ENCODE peak calls at places on chromosomes 1 and 21, in seven cellular contexts. B is brain microvascular endothelial cell, M is psoas muscle, Z is colonic mucosa, X is K562, I is RWPE2, W is transverse colon. A is an unnamed sample.

GRCh38 chr21:42906222-42906621 is 13.1 kb downstream of the NDUFV3 start:
- DNase-seq in B (no peak), M (no peak), Z (no peak), X (no peak), I (no peak), W (no peak), A (no peak)

GRCh38 chr1:196623079-196623478 is 14.8 kb upstream of the KCNT2 start:
- DNase-seq in B (no peak), M (no peak), Z (no peak), X (no peak), I (no peak), W (no peak), A (no peak)

GRCh38 chr1:228267962-228268890 is 60.4 kb downstream of the OBSCN start:
- DNase-seq in B (no peak), M (peak; percentile 63), Z (no peak), X (no peak), I (no peak), W (no peak), A (no peak)

GRCh38 chr1:47901001-47901575 is 96.1 kb downstream of the TRABD2B start:
- DNase-seq in B (no peak), M (no peak), Z (no peak), X (no peak), I (no peak), W (no peak), A (no peak)

GRCh38 chr1:221794925-221795324 is 53.0 kb upstream of the DUSP10 start:
- DNase-seq in B (no peak), M (no peak), Z (no peak), X (no peak), I (no peak), W (no peak), A (no peak)

GRCh38 chr1:245860681-245861552 is 646.2 kb downstream of the SMYD3 start:
- DNase-seq in B (peak; percentile 70), M (no peak), Z (no peak), X (no peak), I (no peak), W (no peak), A (no peak)

GRCh38 chr1:51642739-51643142 is 25.8 kb downstream of the OSBPL9 start:
- DNase-seq in B (peak; percentile 89), M (no peak), Z (no peak), X (no peak), I (no peak), W (no peak), A (peak; percentile 45)

GRCh38 chr1:77469311-77469710 is 187.5 kb downstream of the AK5 start:
- DNase-seq in B (no peak), M (no peak), Z (no peak), X (no peak), I (no peak), W (no peak), A (no peak)

GRCh38 chr1:184930645-184931044 is 43.7 kb downstream of the NIBAN1 start:
- DNase-seq in B (no peak), M (no peak), Z (no peak), X (no peak), I (no peak), W (no peak), A (no peak)

GRCh38 chr1:228937851-228938247 is 202.6 kb downstream of the RHOU start:
- DNase-seq in B (no peak), M (no peak), Z (no peak), X (no peak), I (no peak), W (no peak), A (no peak)

GRCh38 chr1:162587347-162587746 is 25.8 kb downstream of the UAP1 start:
- DNase-seq in B (no peak), M (no peak), Z (no peak), X (no peak), I (no peak), W (no peak), A (no peak)

GRCh38 chr1:49102752-49103151 is 326.1 kb upstream of the BEND5 start:
- DNase-seq in B (peak; percentile 31), M (no peak), Z (no peak), X (no peak), I (no peak), W (no peak), A (no peak)

GRCh38 chr1:183632087-183632486 is 3.5 kb downstream of the ARPC5 start:
- DNase-seq in B (peak; percentile 12), M (no peak), Z (no peak), X (no peak), I (no peak), W (no peak), A (no peak)

GRCh38 chr1:225700164-225700740 is 47.3 kb upstream of the ENAH start:
- DNase-seq in B (peak; percentile 97), M (no peak), Z (no peak), X (no peak), I (peak; percentile 35), W (no peak), A (peak; percentile 67)

GRCh38 chr1:200351826-200352549 is 57.8 kb downstream of the ZNF281 start:
- DNase-seq in B (peak; percentile 95), M (no peak), Z (no peak), X (no peak), I (no peak), W (no peak), A (no peak)

GRCh38 chr1:112625696-112626095 is 6.1 kb downstream of the CAPZA1 start:
- DNase-seq in B (peak; percentile 35), M (no peak), Z (no peak), X (peak; percentile 36), I (no peak), W (no peak), A (no peak)

GRCh38 chr1:1326075-1326605 is 1.5 kb downstream of the CPTP start:
- DNase-seq in B (no peak), M (no peak), Z (no peak), X (no peak), I (no peak), W (no peak), A (no peak)

GRCh38 chr1:21666572-21667320 is 2.4 kb downstream of the RAP1GAP start:
- DNase-seq in B (no peak), M (no peak), Z (no peak), X (no peak), I (no peak), W (no peak), A (no peak)

GRCh38 chr1:164588388-164589341 is 29.7 kb downstream of the PBX1 start:
- DNase-seq in B (peak; percentile 66), M (peak; percentile 81), Z (peak; percentile 50), X (no peak), I (no peak), W (peak; percentile 59), A (peak; percentile 67)

GRCh38 chr1:39754906-39755504 is 16.1 kb downstream of the OXCT2 start:
- DNase-seq in B (no peak), M (no peak), Z (no peak), X (no peak), I (no peak), W (no peak), A (no peak)

GRCh38 chr1:228096416-228097332 is 6.5 kb downstream of the C1orf35 start:
- DNase-seq in B (no peak), M (peak; percentile 48), Z (no peak), X (no peak), I (no peak), W (no peak), A (no peak)

GRCh38 chr1:212956231-212956630 is 5.9 kb downstream of the VASH2 start:
- DNase-seq in B (no peak), M (no peak), Z (no peak), X (no peak), I (no peak), W (no peak), A (no peak)

GRCh38 chr1:153880962-153881361 is 41.8 kb downstream of the GATAD2B start:
- DNase-seq in B (peak; percentile 97), M (peak; percentile 89), Z (peak; percentile 89), X (no peak), I (peak; percentile 76), W (peak; percentile 88), A (peak; percentile 99)

GRCh38 chr21:16863541-16863940 is 649.3 kb upstream of the CXADR start:
- DNase-seq in B (no peak), M (no peak), Z (no peak), X (no peak), I (no peak), W (no peak), A (no peak)

GRCh38 chr1:59945790-59946189 is 19.2 kb upstream of the CYP2J2 start:
- DNase-seq in B (no peak), M (no peak), Z (no peak), X (no peak), I (no peak), W (no peak), A (no peak)

GRCh38 chr1:15657026-15657425 is 27.1 kb upstream of the PLEKHM2 start:
- DNase-seq in B (no peak), M (no peak), Z (no peak), X (no peak), I (no peak), W (no peak), A (no peak)

GRCh38 chr1:169572184-169572583 is 14.1 kb downstream of the F5 start:
- DNase-seq in B (no peak), M (no peak), Z (no peak), X (no peak), I (no peak), W (no peak), A (no peak)
- H3K27me3 ChIP-seq in B (no peaks in the 10 kb centered on the region), M (no peaks in the 10 kb centered on the region), Z (no peaks in the 10 kb centered on the region), X (peaks cover 2% of the 10 kb centered on the region), I (no peaks in the 10 kb centered on the region), W (no peaks in the 10 kb centered on the region), A (peaks cover 5% of the 10 kb centered on the region)

GRCh38 chr1:175841613-175842234 is 98.3 kb upstream of the TNR start:
- DNase-seq in B (no peak), M (no peak), Z (no peak), X (no peak), I (no peak), W (no peak), A (no peak)
- H3K36me3 ChIP-seq in B (no peaks in the 10 kb centered on the region), M (no peaks in the 10 kb centered on the region), Z (no peaks in the 10 kb centered on the region), X (no peaks in the 10 kb centered on the region), I (no peaks in the 10 kb centered on the region), W (no peaks in the 10 kb centered on the region), A (no peaks in the 10 kb centered on the region)

DNA sequence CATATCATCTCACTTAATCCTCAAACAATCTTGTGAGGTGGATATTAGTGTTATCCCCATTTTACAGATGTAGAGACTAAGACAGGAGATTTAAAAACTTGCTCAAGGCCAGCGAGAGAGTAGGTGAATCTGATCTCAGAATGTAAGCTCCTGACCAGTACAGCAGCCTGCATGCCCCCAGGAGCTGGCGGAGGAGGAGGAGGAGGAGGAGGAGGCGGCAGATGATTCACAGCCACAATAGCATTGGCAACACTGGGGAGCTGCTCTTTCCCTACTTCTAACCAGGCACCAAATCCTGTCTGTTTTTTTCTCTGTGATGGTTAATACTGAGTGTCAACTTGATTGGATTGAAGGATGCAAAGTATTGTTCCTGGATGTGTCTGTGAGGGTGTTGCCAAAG is 243.2 kb downstream of the ATG4C start:
- DNase-seq in B (no peak), M (no peak), Z (no peak), X (no peak), I (no peak), W (no peak), A (no peak)
- H3K27ac ChIP-seq in B (no peak overlapping the region), M (no peak overlapping the region), Z (no peak overlapping the region), X (no peak overlapping the region), I (no peak overlapping the region), W (no peak overlapping the region), A (no peak overlapping the region)

DNA sequence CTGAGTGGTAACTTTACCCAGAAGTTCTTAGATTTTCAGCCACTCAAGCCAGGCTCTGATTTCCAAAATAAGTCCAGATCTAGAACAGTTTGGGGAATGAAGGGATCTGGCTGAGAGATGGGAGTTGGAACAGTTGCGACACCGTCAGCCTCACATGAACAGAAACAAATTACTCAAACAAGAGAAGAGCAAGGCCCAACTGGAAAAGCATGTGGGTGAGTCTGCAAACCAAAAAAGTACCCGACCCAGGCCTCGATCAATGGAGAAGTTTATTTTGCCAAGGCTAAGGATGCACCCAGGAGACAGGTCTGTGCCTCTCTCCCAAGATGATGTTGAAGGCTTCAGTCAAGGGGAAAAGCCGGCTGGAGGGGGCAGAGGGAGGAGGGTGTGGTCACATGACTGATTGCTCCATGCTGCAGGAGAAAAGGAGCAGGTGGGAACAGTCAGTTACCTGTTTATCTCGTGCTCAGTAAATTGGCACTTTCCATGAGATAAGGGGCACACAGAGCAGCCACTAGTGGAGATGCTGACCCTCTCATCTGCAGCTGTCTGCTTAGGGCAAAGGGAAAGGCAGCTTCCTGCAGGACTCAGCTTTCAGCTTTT is 42.3 kb downstream of the KRTAP10-1 start:
- DNase-seq in B (no peak), M (peak; percentile 41), Z (no peak), X (no peak), I (no peak), W (no peak), A (no peak)
- H3K27me3 ChIP-seq in B (no peaks in the 10 kb centered on the region), M (peaks cover 59% of the 10 kb centered on the region), Z (no peaks in the 10 kb centered on the region), X (peaks cover 81% of the 10 kb centered on the region), I (peaks cover 9% of the 10 kb centered on the region), W (peaks cover 25% of the 10 kb centered on the region), A (no peaks in the 10 kb centered on the region)

A was measured in A673.